ENCODE peak calls at places on chromosomes 16 and 17, in six cellular contexts. U is heart left ventricle, G is NCI-H1417 treated with DMSO at 0.1 percent for 48 hours, C is cardiac fibroblast, J is brain pericyte, A is kidney. M is an unnamed sample.
A peak's percentile ranks its signal among the peaks of the same experiment; 100 is the strongest.

GRCh38 chr17:76528156-76528527 is 9.4 kb downstream of the CYGB start:
- DNase-seq in U (no peak), G (no peak), C (no peak), J (no peak), A (peak; percentile 77), M (no peak)

GRCh38 chr16:3645504-3646347 is 8.8 kb upstream of the DNASE1 start:
- DNase-seq in U (no peak), G (no peak), C (peak; percentile 10), J (no peak), A (no peak), M (no peak)

GRCh38 chr16:73068546-73069401 is 20.8 kb upstream of the ZFHX3 start:
- DNase-seq in U (peak; percentile 78), G (no peak), C (peak; percentile 96), J (no peak), A (peak; percentile 92), M (no peak)

GRCh38 chr16:87317766-87318121 is 552 bp upstream of the C16orf95 start:
- DNase-seq in U (no peak), G (no peak), C (peak; percentile 75), J (no peak), A (peak; percentile 81), M (no peak)

GRCh38 chr17:63772801-63773271 is 561 bp downstream of the CCDC47 start:
- DNase-seq in U (no peak), G (no peak), C (peak; percentile 39), J (peak; percentile 6), A (no peak), M (no peak)

GRCh38 chr16:86679490-86679889 is 101.1 kb downstream of the FOXL1 start:
- DNase-seq in U (no peak), G (no peak), C (no peak), J (no peak), A (no peak), M (no peak)

GRCh38 chr17:41178843-41179616 is 1.0 kb upstream of the KRTAP4-2 start:
- DNase-seq in U (no peak), G (no peak), C (no peak), J (no peak), A (no peak), M (no peak)

GRCh38 chr17:76709077-76709950 is 1.5 kb downstream of the MXRA7 start:
- DNase-seq in U (peak; percentile 89), G (no peak), C (peak; percentile 96), J (no peak), A (peak; percentile 96), M (no peak)

GRCh38 chr16:85459529-85460251 is 153.4 kb upstream of the GSE1 start:
- DNase-seq in U (no peak), G (no peak), C (no peak), J (no peak), A (no peak), M (no peak)

GRCh38 chr16:2481676-2482075 is 6.7 kb downstream of the TBC1D24 start:
- DNase-seq in U (no peak), G (no peak), C (no peak), J (no peak), A (peak; percentile 80), M (no peak)

GRCh38 chr17:66949501-66949900 is 15.0 kb upstream of the CACNG4 start:
- DNase-seq in U (no peak), G (no peak), C (no peak), J (no peak), A (peak; percentile 3), M (no peak)

GRCh38 chr17:20981046-20981920 is 61.5 kb downstream of the USP22 start:
- DNase-seq in U (no peak), G (no peak), C (no peak), J (no peak), A (peak; percentile 43), M (no peak)

GRCh38 chr16:48909231-48909630 is 299.3 kb upstream of the N4BP1 start:
- DNase-seq in U (no peak), G (no peak), C (no peak), J (no peak), A (no peak), M (no peak)

GRCh38 chr17:66602659-66603363 is 232.1 kb upstream of the CACNG5 start:
- DNase-seq in U (no peak), G (no peak), C (peak; percentile 80), J (no peak), A (no peak), M (no peak)

GRCh38 chr17:34869636-34870035 is 91.6 kb downstream of the CCT6B start:
- DNase-seq in U (no peak), G (no peak), C (no peak), J (no peak), A (no peak), M (no peak)

GRCh38 chr16:78133919-78134318 is 34.5 kb downstream of the WWOX start:
- DNase-seq in U (no peak), G (peak; percentile 27), C (no peak), J (no peak), A (no peak), M (no peak)

GRCh38 chr17:81162491-81162890 is 2.8 kb upstream of the PVALEF start:
- DNase-seq in U (no peak), G (no peak), C (no peak), J (no peak), A (peak; percentile 59), M (no peak)

GRCh38 chr17:50022463-50023130 is 27.6 kb upstream of the DLX3 start:
- DNase-seq in U (no peak), G (no peak), C (no peak), J (no peak), A (no peak), M (no peak)

GRCh38 chr17:58470356-58470755 is 17.9 kb downstream of the HSF5 start:
- DNase-seq in U (no peak), G (no peak), C (no peak), J (no peak), A (no peak), M (no peak)

GRCh38 chr16:70714526-70715112 is 28.8 kb upstream of the MTSS2 start:
- DNase-seq in U (no peak), G (no peak), C (no peak), J (no peak), A (no peak), M (no peak)

GRCh38 chr16:73071131-73071940 is 23.4 kb upstream of the ZFHX3 start:
- DNase-seq in U (peak; percentile 51), G (peak; percentile 54), C (peak; percentile 62), J (no peak), A (peak; percentile 84), M (no peak)

GRCh38 chr16:63312343-63312742 is 1276.1 kb upstream of the CDH8 start:
- DNase-seq in U (no peak), G (no peak), C (no peak), J (no peak), A (no peak), M (no peak)

GRCh38 chr17:8711291-8711690 is 33.3 kb downstream of the CCDC42 start:
- DNase-seq in U (no peak), G (no peak), C (no peak), J (no peak), A (no peak), M (no peak)

GRCh38 chr17:39573447-39574298 is 34.0 kb downstream of the NEUROD2 start:
- DNase-seq in U (peak; percentile 78), G (no peak), C (peak; percentile 76), J (no peak), A (peak; percentile 87), M (peak; percentile 23)

GRCh38 chr16:13402601-13403000 is 501.2 kb downstream of the SHISA9 start:
- DNase-seq in U (no peak), G (no peak), C (no peak), J (no peak), A (no peak), M (no peak)

GRCh38 chr17:79024901-79025737 is 1.1 kb downstream of the C1QTNF1 start:
- DNase-seq in U (peak; percentile 76), G (no peak), C (peak; percentile 59), J (no peak), A (no peak), M (no peak)

GRCh38 chr17:2232244-2232638 is 71.3 kb downstream of the SMG6 start:
- DNase-seq in U (no peak), G (no peak), C (peak; percentile 87), J (no peak), A (no peak), M (no peak)

GRCh38 chr16:23962001-23962400 is 126.2 kb downstream of the PRKCB start:
- DNase-seq in U (no peak), G (no peak), C (no peak), J (no peak), A (no peak), M (no peak)

GRCh38 chr16:68848786-68849185 is 5.5 kb downstream of the TANGO6 start:
- DNase-seq in U (no peak), G (no peak), C (no peak), J (no peak), A (no peak), M (no peak)

GRCh38 chr16:47247691-47248090 is 103.9 kb upstream of the NETO2 start:
- DNase-seq in U (no peak), G (no peak), C (no peak), J (no peak), A (no peak), M (no peak)

M was measured in naive thymus-derived CD4-positive, alpha-beta T cell.